ENCODE peak calls at places on chromosomes 16 and 17, in four cellular contexts. G is tibial nerve, Q is thoracic aorta, P is AG10803. U is an unnamed sample.

GRCh38 chr17:69300222-69300621 is 26.7 kb downstream of the ABCA5 start:
- DNase-seq in G (no peak), Q (no peak), P (no peak), U (peak; percentile 17)

GRCh38 chr16:57594531-57595031 is 33.8 kb upstream of the ADGRG1 start:
- DNase-seq in G (no peak), Q (no peak), P (no peak), U (no peak)

GRCh38 chr17:42586514-42587230 is 9.1 kb upstream of the PSMC3IP start:
- DNase-seq in G (no peak), Q (no peak), P (no peak), U (no peak)

GRCh38 chr16:85055503-85056210 is 28.1 kb downstream of the KIAA0513 start:
- DNase-seq in G (peak; percentile 68), Q (no peak), P (peak; percentile 50), U (peak; percentile 64)

GRCh38 chr16:48910214-48910613 is 300.2 kb upstream of the N4BP1 start:
- DNase-seq in G (no peak), Q (no peak), P (no peak), U (no peak)

GRCh38 chr17:7216242-7217112 is 3.2 kb downstream of the DLG4 start:
- DNase-seq in G (no peak), Q (no peak), P (no peak), U (no peak)

GRCh38 chr17:55348749-55349354 is 72.8 kb downstream of the MMD start:
- DNase-seq in G (peak; percentile 38), Q (no peak), P (peak; percentile 51), U (peak; percentile 45)

GRCh38 chr16:1642148-1642547 is 30.0 kb downstream of the CRAMP1 start:
- DNase-seq in G (no peak), Q (no peak), P (no peak), U (no peak)

GRCh38 chr17:39208136-39208535 is 8.1 kb downstream of the RPL19 start:
- DNase-seq in G (no peak), Q (no peak), P (no peak), U (no peak)

GRCh38 chr17:16818340-16818739 is 128.3 kb downstream of the CCDC144A start:
- DNase-seq in G (no peak), Q (no peak), P (no peak), U (no peak)

GRCh38 chr17:42683407-42684031 is 1.2 kb downstream of the CNTNAP1 start:
- DNase-seq in G (no peak), Q (no peak), P (no peak), U (peak; percentile 31)

GRCh38 chr17:59387351-59388069 is 56.1 kb downstream of the YPEL2 start:
- DNase-seq in G (no peak), Q (no peak), P (no peak), U (no peak)

DNA sequence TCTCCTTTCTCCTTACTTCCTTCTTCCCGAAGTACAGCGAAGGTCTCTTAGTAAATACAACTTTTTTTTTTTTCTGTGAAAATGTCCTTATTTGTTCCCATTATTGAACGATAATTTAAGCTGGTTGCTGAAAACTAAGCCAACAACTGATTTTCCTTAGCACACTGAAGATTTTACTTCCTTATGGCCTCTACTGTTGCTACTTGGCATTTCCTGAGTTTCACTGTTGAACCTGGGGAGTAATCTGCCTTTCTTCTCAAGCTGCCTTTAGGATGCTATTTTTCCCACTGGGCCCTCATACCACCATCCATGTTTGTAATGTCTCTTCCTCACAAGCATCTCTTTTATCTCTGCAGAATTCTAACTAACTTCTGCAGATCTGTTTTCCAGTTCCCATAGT is 26.1 kb downstream of the UBE2O start:
- DNase-seq in G (no peak), Q (no peak), P (no peak), U (no peak)
- TF ChIP-seq CTCF in G (no peak), Q (no peak), P (no peak), U (no peak)

GRCh38 chr16:80526418-80527061 is 14.3 kb upstream of the DYNLRB2 start:
- DNase-seq in G (peak; percentile 23), Q (no peak), P (peak; percentile 65), U (peak; percentile 69)
- H3K4me3 ChIP-seq in G (no peak overlapping the region), Q (no peak overlapping the region), P (no peak overlapping the region), U (no peak overlapping the region)

GRCh38 chr17:64056269-64057005 is 36.0 kb upstream of the ICAM2 start:
- DNase-seq in G (no peak), Q (no peak), P (no peak), U (no peak)
- TF ChIP-seq CTCF in G (no peak), Q (no peak), P (no peak), U (no peak)

DNA sequence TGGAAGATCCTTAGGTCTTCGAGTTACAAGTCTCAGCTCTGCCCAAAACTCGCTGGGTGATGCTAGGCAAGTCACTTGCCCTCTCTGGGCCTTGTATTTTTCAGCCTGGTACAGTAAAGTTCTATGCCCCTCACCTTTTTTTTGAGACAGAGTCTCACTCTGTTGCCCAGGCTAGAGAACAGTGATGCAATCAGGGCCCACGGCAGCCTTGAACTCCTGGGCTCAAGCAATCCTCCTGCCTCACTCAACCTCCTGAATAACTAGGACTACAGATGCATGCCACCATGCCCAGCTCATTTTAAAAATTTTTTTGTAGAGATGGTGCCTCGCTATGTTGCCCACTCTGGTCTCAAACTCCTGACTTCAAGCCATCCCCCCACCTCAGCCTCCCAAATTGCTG is 3.8 kb downstream of the MYH11 start:
- DNase-seq in G (no peak), Q (no peak), P (no peak), U (no peak)
- H3K4me3 ChIP-seq in G (no peak overlapping the region), Q (peak overlapping the region; percentile 89), P (no peak overlapping the region), U (no peak overlapping the region)

GRCh38 chr16:78004501-78004900 is 17.8 kb upstream of the CLEC3A start:
- DNase-seq in G (no peak), Q (no peak), P (no peak), U (no peak)

GRCh38 chr16:78002915-78003538 is 19.3 kb upstream of the CLEC3A start:
- DNase-seq in G (peak; percentile 74), Q (peak; percentile 49), P (peak; percentile 86), U (peak; percentile 87)

GRCh38 chr16:78007121-78007520 is 15.2 kb upstream of the CLEC3A start:
- DNase-seq in G (no peak), Q (no peak), P (no peak), U (no peak)

GRCh38 chr16:78005881-78006280 is 16.5 kb upstream of the CLEC3A start:
- DNase-seq in G (no peak), Q (no peak), P (no peak), U (peak; percentile 4)
- TF ChIP-seq CTCF in G (no peak), Q (no peak), P (no peak), U (peak; percentile 24)

U was measured in fibroblast of mammary gland.